ENCODE peak calls at places on chromosomes 13 and 19, in five cellular contexts. One of them, this sample, is unnamed.

GRCh38 chr19:5718579-5719273 is 1.2 kb downstream of the LONP1 start:
- DNase-seq in keratinocyte: peak
- DNase-seq in NCI-H146: no peak
- DNase-seq in NCI-H1930: no peak
- DNase-seq in cardiac septum: no peak
- DNase-seq in this sample: no peak

GRCh38 chr13:21735621-21736401 is 64.9 kb downstream of the FGF9 start:
- DNase-seq in keratinocyte: no peak
- DNase-seq in NCI-H146: no peak
- DNase-seq in NCI-H1930: no peak
- DNase-seq in cardiac septum: no peak
- DNase-seq in this sample: no peak

GRCh38 chr13:27076411-27076810 is 95.2 kb downstream of the USP12 start:
- DNase-seq in keratinocyte: no peak
- DNase-seq in NCI-H146: peak
- DNase-seq in NCI-H1930: peak
- DNase-seq in cardiac septum: no peak
- DNase-seq in this sample: no peak

GRCh38 chr13:94640676-94641075 is 39.0 kb downstream of the GPR180 start:
- DNase-seq in keratinocyte: no peak
- DNase-seq in NCI-H146: no peak
- DNase-seq in NCI-H1930: no peak
- DNase-seq in cardiac septum: no peak
- DNase-seq in this sample: no peak

GRCh38 chr19:45323671-45324081 is 1.0 kb upstream of the CKM start:
- DNase-seq in keratinocyte: no peak
- DNase-seq in NCI-H146: peak
- DNase-seq in NCI-H1930: no peak
- DNase-seq in cardiac septum: peak
- DNase-seq in this sample: no peak

GRCh38 chr13:79741006-79741405 is 260.1 kb downstream of the NDFIP2 start:
- DNase-seq in keratinocyte: no peak
- DNase-seq in NCI-H146: no peak
- DNase-seq in NCI-H1930: no peak
- DNase-seq in cardiac septum: no peak
- DNase-seq in this sample: no peak

GRCh38 chr13:71672527-71672926 is 194.5 kb downstream of the DACH1 start:
- DNase-seq in keratinocyte: no peak
- DNase-seq in NCI-H146: no peak
- DNase-seq in NCI-H1930: peak
- DNase-seq in cardiac septum: no peak
- DNase-seq in this sample: no peak

GRCh38 chr13:95035311-95036109 is 265.7 kb downstream of the ABCC4 start:
- DNase-seq in keratinocyte: no peak
- DNase-seq in NCI-H146: no peak
- DNase-seq in NCI-H1930: no peak
- DNase-seq in cardiac septum: no peak
- DNase-seq in this sample: no peak

GRCh38 chr19:17333611-17334413 is 843 bp downstream of the ANO8 start:
- DNase-seq in keratinocyte: no peak
- DNase-seq in NCI-H146: no peak
- DNase-seq in NCI-H1930: no peak
- DNase-seq in cardiac septum: no peak
- DNase-seq in this sample: peak

GRCh38 chr13:99143904-99144303 is 56.8 kb upstream of the UBAC2 start:
- DNase-seq in keratinocyte: no peak
- DNase-seq in NCI-H146: no peak
- DNase-seq in NCI-H1930: no peak
- DNase-seq in cardiac septum: no peak
- DNase-seq in this sample: no peak